ENCODE peak calls at places on chromosomes 11 and 22, in six cellular contexts. K is H1, O is HepG2, J is K562, S is HCT116, D is GM12878. Q is an unnamed sample.

GRCh38 chr11:94746721-94747120 is 21.4 kb upstream of the AMOTL1 start:
- DNase-seq in D (no peak), J (no peak), S (no peak), K (no peak), O (no peak), Q (no peak)

GRCh38 chr11:61061081-61061826 is 41.0 kb upstream of the CD5 start:
- DNase-seq in D (peak; percentile 97), K (no peak), O (no peak), J (no peak), S (peak; percentile 6), Q (no peak)

GRCh38 chr11:124899376-124900145 is 1.9 kb upstream of the ROBO4 start:
- DNase-seq in O (no peak), K (peak; percentile 41), J (no peak), S (no peak), D (no peak), Q (no peak)

GRCh38 chr11:122663764-122664163 is 8.2 kb downstream of the UBASH3B start:
- DNase-seq in O (no peak), J (no peak), D (no peak), S (no peak), K (no peak), Q (no peak)

GRCh38 chr11:76601272-76601671 is 69.3 kb downstream of the LRRC32 start:
- DNase-seq in J (no peak), S (no peak), K (no peak), O (no peak), D (no peak), Q (no peak)

GRCh38 chr11:69867076-69868002 is 48.1 kb upstream of the FGF3 start:
- DNase-seq in D (no peak), J (no peak), S (no peak), O (no peak), K (no peak), Q (no peak)

GRCh38 chr11:36195496-36196346 is 93.5 kb downstream of the COMMD9 start:
- DNase-seq in K (no peak), J (no peak), D (no peak), S (no peak), O (no peak), Q (no peak)

GRCh38 chr11:113373981-113374560 is 13.5 kb upstream of the ANKK1 start:
- DNase-seq in D (no peak), J (no peak), K (no peak), S (no peak), O (no peak), Q (no peak)

GRCh38 chr11:22830082-22830414 is 447 bp upstream of the SVIP start:
- DNase-seq in K (no peak), D (no peak), S (no peak), J (no peak), O (no peak), Q (no peak)

GRCh38 chr22:30201970-30202369 is 44.6 kb downstream of the LIF start:
- DNase-seq in S (no peak), O (no peak), K (no peak), J (no peak), D (no peak), Q (no peak)

GRCh38 chr11:60872952-60873524 is 5.7 kb downstream of the ZP1 start:
- DNase-seq in S (no peak), K (peak; percentile 60), D (no peak), J (no peak), O (peak; percentile 34), Q (peak; percentile 51)

GRCh38 chr11:77244277-77245014 is 57.0 kb downstream of the GDPD4 start:
- DNase-seq in O (peak; percentile 16), D (no peak), S (no peak), K (no peak), J (no peak), Q (no peak)

GRCh38 chr22:44408227-44409192 is 89.5 kb downstream of the RTL6 start:
- DNase-seq in D (no peak), O (no peak), J (no peak), S (no peak), K (no peak), Q (no peak)

DNA sequence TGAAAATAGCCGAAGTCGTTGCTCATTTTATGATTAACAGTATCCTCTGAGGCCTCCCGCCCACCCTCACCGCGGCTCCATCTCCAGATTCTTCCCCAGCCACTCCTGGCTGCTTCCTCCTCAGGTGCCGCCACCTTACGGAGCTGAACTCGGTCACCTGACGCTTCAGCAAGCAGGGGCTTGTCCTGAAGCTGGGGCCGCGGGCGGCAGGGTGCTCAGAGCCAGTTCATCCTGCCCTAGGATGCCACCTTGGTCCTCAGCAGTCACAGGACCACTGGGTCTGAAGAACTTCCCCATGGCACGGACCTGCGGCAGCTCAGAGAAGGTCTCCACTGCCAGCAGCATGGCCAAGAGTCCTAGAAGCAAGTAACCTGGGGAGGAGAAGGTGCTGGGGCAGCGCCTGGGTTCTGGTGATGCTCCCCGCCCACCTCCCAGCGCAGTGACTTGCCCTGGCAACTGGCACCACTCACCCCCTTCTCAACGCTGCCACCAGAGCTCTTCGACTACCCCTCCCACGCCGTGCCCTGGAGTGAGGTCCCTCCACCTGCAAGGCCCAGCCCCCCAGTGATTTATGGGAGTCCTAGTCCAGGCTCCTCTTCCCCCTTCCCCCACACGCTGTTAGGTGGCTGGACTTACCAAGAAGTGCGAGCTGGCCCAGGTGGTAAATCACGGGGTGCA is 2.6 kb downstream of the KCNK7 start:
- DNase-seq in S (no peak), O (no peak), D (no peak), J (no peak), K (no peak), Q (no peak)
- H3K4me3 ChIP-seq in S (no peak overlapping the region), O (no peak overlapping the region), D (no peak overlapping the region), J (no peak overlapping the region), K (peak overlapping the region; percentile 44), Q (no peak overlapping the region)

GRCh38 chr11:65611758-65612603 is 2.0 kb downstream of the MAP3K11 start:
- DNase-seq in K (no peak), S (no peak), O (no peak), D (no peak), J (no peak), Q (no peak)

GRCh38 chr11:65611028-65611757 is 2.8 kb downstream of the MAP3K11 start:
- DNase-seq in D (no peak), J (no peak), O (no peak), S (no peak), K (no peak), Q (no peak)

GRCh38 chr11:65607614-65608426 is 6.2 kb downstream of the MAP3K11 start:
- DNase-seq in O (no peak), K (no peak), S (no peak), J (no peak), D (no peak), Q (no peak)

GRCh38 chr11:65609236-65609635 is 4.8 kb downstream of the MAP3K11 start:
- DNase-seq in S (no peak), O (no peak), D (no peak), K (no peak), J (no peak), Q (no peak)

DNA sequence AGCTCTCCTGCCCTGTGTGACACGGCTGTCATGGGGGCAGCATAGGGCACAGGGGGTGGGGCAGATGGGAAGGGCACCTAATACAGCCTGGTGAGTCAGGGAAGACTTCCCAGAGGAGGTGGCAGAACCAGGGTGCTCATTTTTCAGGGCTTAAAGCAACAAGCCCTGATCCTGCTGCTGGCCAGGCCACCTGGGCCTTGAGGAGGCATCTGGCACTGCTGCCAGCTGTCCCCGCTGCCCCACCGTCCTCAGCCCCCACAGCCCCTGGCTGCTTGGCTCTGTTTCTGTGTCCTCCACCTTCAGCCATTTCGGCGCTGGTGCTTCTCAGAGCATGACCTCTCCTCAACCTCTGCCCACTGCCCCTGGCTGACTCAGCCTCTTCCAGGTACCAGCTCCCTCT is 4.3 kb downstream of the MAP3K11 start:
- DNase-seq in K (no peak), O (no peak), J (no peak), S (no peak), D (no peak), Q (no peak)
- H3K9ac ChIP-seq in K (no peak overlapping the region), O (no peak overlapping the region), J (no peak overlapping the region), S (no peak overlapping the region), D (no peak overlapping the region), Q (no peak overlapping the region)

DNA sequence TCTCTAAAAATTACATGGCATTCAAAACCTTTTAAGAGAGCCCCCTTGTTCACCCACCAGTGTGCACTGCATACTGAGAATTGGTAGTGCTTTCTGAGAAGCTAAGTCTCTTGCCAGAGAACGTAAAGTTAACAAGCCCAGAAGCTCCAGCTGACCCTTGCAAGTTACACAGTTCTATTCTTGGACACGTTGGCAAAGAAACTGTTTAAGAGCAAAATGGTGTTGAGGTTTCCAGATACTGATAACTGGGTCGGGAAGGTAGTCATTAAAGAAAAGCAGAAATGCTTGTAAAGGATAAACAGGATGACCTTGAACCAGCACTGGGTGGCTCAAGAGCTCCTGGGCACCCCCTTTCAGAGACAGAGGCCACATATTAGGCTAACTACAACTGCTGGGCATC is 284.8 kb downstream of the CADM1 start:
- DNase-seq in J (no peak), O (no peak), K (no peak), D (no peak), S (no peak), Q (no peak)
- TF ChIP-seq ZNF274 in J (no peak), O (no peak), K (no peak), D (no peak), S (no peak), Q (no peak)

DNA sequence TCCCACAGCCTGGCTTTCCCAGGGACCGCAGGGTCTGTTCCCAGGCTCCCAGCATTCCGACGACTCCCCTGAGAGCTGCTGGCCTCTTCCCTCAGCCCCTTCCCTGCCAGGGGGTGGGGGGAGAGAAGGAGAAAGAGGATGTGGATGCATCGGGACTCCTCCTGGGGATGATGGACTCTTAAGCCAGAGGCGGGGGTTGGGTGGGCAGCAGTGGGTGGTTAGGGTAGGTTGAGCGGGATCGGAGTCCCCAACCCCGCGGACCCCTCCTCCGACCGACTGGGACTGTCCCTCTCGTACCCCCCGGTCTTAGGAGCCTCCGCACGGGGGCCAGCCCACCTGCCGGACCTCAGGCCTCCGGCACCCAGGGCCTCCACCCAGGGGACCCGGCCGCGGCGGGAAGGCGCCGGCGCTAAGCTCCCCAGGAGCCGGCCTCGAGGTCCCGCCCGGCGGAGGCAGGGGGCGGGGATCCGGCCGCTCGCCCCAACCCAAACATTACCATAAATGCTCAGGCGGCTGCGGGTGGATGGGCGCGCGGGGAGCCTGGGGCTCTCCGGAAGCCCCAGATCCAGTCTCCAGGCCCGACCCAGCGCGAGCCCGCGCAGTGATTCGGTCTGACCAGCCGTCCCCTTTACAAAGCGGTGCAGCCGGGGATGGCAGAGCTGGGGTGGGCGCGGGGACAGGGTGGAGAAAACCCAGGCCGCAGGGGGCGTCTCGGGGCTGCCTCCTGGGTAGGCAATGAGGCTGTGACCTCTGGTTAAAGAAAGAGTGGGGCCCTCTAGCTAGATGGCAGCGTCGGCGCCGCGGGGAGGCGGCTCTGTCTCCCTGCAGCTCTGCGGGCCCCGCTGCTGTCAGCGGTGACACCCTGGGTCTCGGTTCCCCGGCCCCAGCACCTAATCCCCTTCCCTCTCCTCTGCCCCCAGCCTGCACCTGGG is 3.9 kb upstream of the MCAM start:
- DNase-seq in D (no peak), K (peak; percentile 78), O (no peak), J (peak; percentile 81), S (no peak), Q (no peak)
- H3K4me3 ChIP-seq in D (peak overlapping the region; percentile 79), K (peak overlapping the region; percentile 45), O (no peak overlapping the region), J (peak overlapping the region; percentile 48), S (no peak overlapping the region), Q (peak overlapping the region; percentile 39)

Q was measured in NT2/D1.